ENCODE peak calls at places on chromosomes 12 and 14, in seven cellular contexts. H is upper lobe of left lung, P is ovary, T is stomach, A is prostate gland, X is Peyer's patch, E is body of pancreas. R is an unnamed sample.

GRCh38 chr12:10717410-10717809 is 5.7 kb downstream of the YBX3 start:
- DNase-seq in H (no peak), P (no peak), T (no peak), A (peak), X (no peak), E (no peak), R (no peak)

GRCh38 chr14:36579001-36579555 is 3.3 kb downstream of the NKX2-8 start:
- DNase-seq in H (no peak), P (no peak), T (no peak), A (no peak), X (no peak), E (no peak), R (no peak)

GRCh38 chr12:86139671-86140070 is 116.5 kb downstream of the MGAT4C start:
- DNase-seq in H (no peak), P (no peak), T (no peak), A (no peak), X (no peak), E (no peak), R (no peak)

GRCh38 chr12:63822352-63822751 is 22.1 kb upstream of the SRGAP1 start:
- DNase-seq in H (no peak), P (no peak), T (no peak), A (no peak), X (no peak), E (no peak), R (no peak)

GRCh38 chr12:54689034-54689372 is 40.8 kb upstream of the DCD start:
- DNase-seq in H (no peak), P (no peak), T (no peak), A (no peak), X (no peak), E (no peak), R (no peak)

GRCh38 chr12:96907681-96908163 is 665 bp downstream of the NEDD1 start:
- DNase-seq in H (no peak), P (no peak), T (no peak), A (peak), X (peak), E (peak), R (peak)

GRCh38 chr14:95265106-95266094 is 54.3 kb downstream of the CLMN start:
- DNase-seq in H (no peak), P (no peak), T (peak), A (peak), X (peak), E (peak), R (peak)

GRCh38 chr12:118841588-118841987 is 139.8 kb upstream of the SRRM4 start:
- DNase-seq in H (no peak), P (no peak), T (no peak), A (no peak), X (no peak), E (no peak), R (no peak)

GRCh38 chr12:29691146-29691854 is 92.4 kb downstream of the TMTC1 start:
- DNase-seq in H (no peak), P (no peak), T (no peak), A (no peak), X (no peak), E (no peak), R (no peak)

GRCh38 chr12:122850695-122851350 is 15.6 kb downstream of the HIP1R start:
- DNase-seq in H (no peak), P (no peak), T (no peak), A (no peak), X (no peak), E (no peak), R (no peak)

GRCh38 chr12:69389836-69390235 is 30.3 kb downstream of the YEATS4 start:
- DNase-seq in H (no peak), P (no peak), T (no peak), A (no peak), X (no peak), E (no peak), R (no peak)

GRCh38 chr14:66708262-66708661 is 200.3 kb downstream of the GPHN start:
- DNase-seq in H (no peak), P (no peak), T (no peak), A (no peak), X (no peak), E (no peak), R (no peak)

GRCh38 chr14:85532981-85533820 is 3.3 kb downstream of the FLRT2 start:
- DNase-seq in H (peak), P (peak), T (peak), A (peak), X (no peak), E (peak), R (peak)
- TF ChIP-seq POLR2A in H (no peak), P (peak), T (no peak), A (no peak), X (no peak), E (peak), R (no peak)

DNA sequence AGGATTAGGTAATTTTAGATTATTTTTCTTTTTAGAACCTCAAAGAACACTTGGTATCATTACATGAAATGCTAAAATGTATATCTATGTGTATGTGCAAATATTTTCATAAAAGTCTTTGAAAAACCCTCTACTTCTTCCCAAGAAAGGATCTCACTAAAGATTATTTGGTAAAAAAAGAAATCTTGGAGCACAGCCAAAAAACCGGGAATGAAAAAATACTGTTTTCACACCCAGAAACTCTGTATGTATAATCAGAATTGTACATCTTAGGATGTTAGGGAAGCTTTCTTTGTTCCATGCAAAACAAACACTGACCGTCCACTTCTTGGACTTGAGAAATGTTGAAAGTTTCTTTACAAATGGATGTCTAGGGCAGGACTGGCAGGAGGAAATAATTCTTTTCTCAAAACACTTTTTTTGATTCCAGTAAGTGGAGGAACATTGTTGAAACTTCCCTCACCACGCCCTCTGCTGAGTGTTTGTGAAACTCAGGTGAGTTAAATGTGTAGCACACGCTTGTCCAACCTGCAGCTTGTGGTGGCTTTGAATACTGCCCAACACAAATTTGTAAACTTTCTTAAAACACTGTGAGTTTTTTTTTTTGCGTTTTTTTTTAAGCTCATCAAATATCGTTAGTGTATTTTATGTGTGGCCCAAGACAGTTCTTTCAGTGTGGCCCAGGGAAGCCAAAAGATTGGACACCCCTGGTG is 26.5 kb downstream of the FBXO34 start:
- DNase-seq in H (no peak), P (no peak), T (peak), A (peak), X (no peak), E (peak), R (no peak)
- TF ChIP-seq CTCF in H (no peak), P (no peak), T (peak), A (peak), X (no peak), E (peak), R (no peak)

GRCh38 chr12:105331805-105332251 is 1.3 kb downstream of the C12orf75 start:
- DNase-seq in H (no peak), P (no peak), T (peak), A (no peak), X (no peak), E (no peak), R (peak)
- H3K4me3 ChIP-seq in H (peak), P (no peak), T (peak), A (peak), X (peak), E (no peak), R (peak)

GRCh38 chr12:111745201-111745600 is 21.5 kb upstream of the ALDH2 start:
- DNase-seq in H (no peak), P (no peak), T (no peak), A (no peak), X (no peak), E (no peak), R (no peak)

GRCh38 chr12:111741235-111741812 is 25.4 kb upstream of the ALDH2 start:
- DNase-seq in H (no peak), P (peak), T (peak), A (no peak), X (no peak), E (peak), R (peak)
- TF ChIP-seq POLR2A in H (no peak), P (no peak), T (no peak), A (no peak), X (no peak), E (no peak), R (no peak)

DNA sequence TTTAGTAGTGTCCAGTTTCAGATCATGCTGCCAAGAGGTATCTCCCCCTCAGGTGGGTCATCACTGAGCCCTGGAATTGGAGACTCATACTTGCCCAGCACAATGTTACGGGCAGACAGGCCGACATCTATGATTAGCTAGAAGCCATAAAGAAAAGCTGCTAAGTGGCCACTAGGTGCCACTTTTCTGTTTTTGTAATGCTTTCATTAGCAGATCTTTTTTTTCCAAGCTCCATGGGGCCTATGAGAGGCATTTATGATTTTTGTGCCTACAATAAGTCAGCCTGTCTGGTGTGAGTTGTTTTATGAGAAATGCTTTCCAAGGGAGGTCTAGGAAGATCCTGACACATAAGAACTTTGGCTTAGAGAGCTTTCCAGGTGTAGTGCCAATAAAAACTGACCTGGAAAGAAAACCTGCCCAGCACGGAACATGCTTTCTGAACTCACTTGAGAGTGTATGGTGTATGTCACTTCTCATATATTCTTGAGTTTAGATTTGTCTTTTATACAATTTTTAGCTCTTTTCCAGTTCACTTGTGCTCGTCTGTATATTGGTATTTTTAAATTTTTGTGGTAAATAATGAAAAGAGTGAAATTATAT is 21.8 kb upstream of the SMCO2 start:
- DNase-seq in H (no peak), P (peak), T (no peak), A (peak), X (no peak), E (peak), R (peak)
- TF ChIP-seq CTCF in H (peak), P (peak), T (peak), A (peak), X (peak), E (peak), R (peak)

GRCh38 chr14:81465507-81466228 is 65.5 kb upstream of the STON2 start:
- DNase-seq in H (no peak), P (no peak), T (no peak), A (no peak), X (no peak), E (no peak), R (no peak)
- H3K4me3 ChIP-seq in H (peak), P (no peak), T (no peak), A (no peak), X (no peak), E (no peak), R (no peak)

R was measured in testis.